ENCODE peak calls at places on chromosome 22, in four cellular contexts. K is activated CD8-positive, alpha-beta memory T cell treated with anti-CD3 and anti-CD28 coated beads for 1 hour; O is stimulated activated CD4-positive, alpha-beta T cell treated with anti-CD3 and anti-CD28 coated beads, Interleukin-15, amount 100 ng/mL, for 24 hours; N is renal cortical epithelial cell. E is an unnamed sample.

GRCh38 chr22:25689631-25690030 is 52.4 kb upstream of the MYO18B start:
- DNase-seq in K (no peak), O (no peak), N (no peak), E (no peak)

GRCh38 chr22:49936018-49936972 is 17.9 kb downstream of the CRELD2 start:
- DNase-seq in K (peak; percentile 85), O (peak; percentile 100), N (peak; percentile 75), E (no peak)

GRCh38 chr22:40491990-40492631 is 121.7 kb downstream of the SGSM3 start:
- DNase-seq in K (no peak), O (no peak), N (peak; percentile 42), E (no peak)

GRCh38 chr22:46849951-46850350 is 87.5 kb downstream of the TBC1D22A start:
- DNase-seq in K (no peak), O (no peak), N (no peak), E (no peak)

GRCh38 chr22:45235851-45236342 is 4.8 kb downstream of the KIAA0930 start:
- DNase-seq in K (no peak), O (no peak), N (no peak), E (no peak)

GRCh38 chr22:41574847-41575381 is 14.1 kb downstream of the CSDC2 start:
- DNase-seq in K (no peak), O (no peak), N (no peak), E (no peak)

GRCh38 chr22:29457730-29458129 is 19.3 kb downstream of the RFPL1 start:
- DNase-seq in K (no peak), O (peak; percentile 35), N (no peak), E (peak; percentile 9)

GRCh38 chr22:42697542-42698013 is 23.1 kb downstream of the A4GALT start:
- DNase-seq in K (no peak), O (no peak), N (peak; percentile 86), E (no peak)

GRCh38 chr22:46064966-46065666 is 85.2 kb upstream of the PPARA start:
- DNase-seq in K (no peak), O (no peak), N (no peak), E (no peak)

GRCh38 chr22:49686495-49687219 is 141.0 kb downstream of the BRD1 start:
- DNase-seq in K (no peak), O (no peak), N (no peak), E (no peak)

GRCh38 chr22:31753005-31753633 is 700 bp upstream of the DEPDC5 start:
- DNase-seq in K (no peak), O (peak; percentile 13), N (no peak), E (peak; percentile 79)

GRCh38 chr22:28907311-28908008 is 24.1 kb downstream of the ZNRF3 start:
- DNase-seq in K (no peak), O (peak; percentile 83), N (peak; percentile 78), E (no peak)

GRCh38 chr22:30605449-30606110 is 1.4 kb upstream of the TCN2 start:
- DNase-seq in K (no peak), O (peak; percentile 64), N (peak; percentile 51), E (peak; percentile 37)

GRCh38 chr22:23283591-23284503 is 103.5 kb downstream of the BCR start:
- DNase-seq in K (no peak), O (no peak), N (no peak), E (no peak)

GRCh38 chr22:45197606-45198462 is 34.1 kb downstream of the NUP50 start:
- DNase-seq in K (no peak), O (no peak), N (no peak), E (no peak)

GRCh38 chr22:40008726-40009125 is 14.0 kb downstream of the FAM83F start:
- DNase-seq in K (no peak), O (no peak), N (no peak), E (no peak)

GRCh38 chr22:38963872-38964271 is 6.5 kb downstream of the APOBEC3A start:
- DNase-seq in K (no peak), O (no peak), N (no peak), E (no peak)

GRCh38 chr22:27383896-27384295 is 417.7 kb downstream of the MN1 start:
- DNase-seq in K (no peak), O (no peak), N (no peak), E (no peak)

GRCh38 chr22:39236321-39237275 is 8.2 kb downstream of the PDGFB start:
- DNase-seq in K (no peak), O (peak; percentile 69), N (no peak), E (peak; percentile 66)

GRCh38 chr22:47457509-47458300 is 695.3 kb downstream of the TBC1D22A start:
- DNase-seq in K (no peak), O (no peak), N (no peak), E (no peak)

GRCh38 chr22:34971456-34971855 is 94.5 kb upstream of the ISX start:
- DNase-seq in K (no peak), O (no peak), N (no peak), E (no peak)

E was measured in NCI-H1092 treated with DMSO at 0.1 percent for 48 hours.